ENCODE peak calls at places on chromosome 18, in six cellular contexts. I, H, N, T, O and V are unnamed samples.

GRCh38 chr18:36440614-36441013 is 143.1 kb downstream of the FHOD3 start:
- DNase-seq in O (peak), N (no peak), I (peak), H (no peak), T (no peak), V (peak)

GRCh38 chr18:41992066-41992465 is 37.0 kb downstream of the PIK3C3 start:
- DNase-seq in O (no peak), I (peak), H (no peak), N (no peak), T (no peak), V (peak)

GRCh38 chr18:59024829-59025228 is 114.9 kb upstream of the SEC11C start:
- DNase-seq in I (peak), N (no peak), T (no peak), H (peak), O (peak), V (peak)

GRCh38 chr18:46718501-46719341 is 38.1 kb downstream of the ST8SIA5 start:
- DNase-seq in N (peak), I (peak), T (peak), H (peak), O (peak), V (peak)

GRCh38 chr18:76981388-76981968 is 151.1 kb downstream of the MBP start:
- DNase-seq in H (no peak), O (no peak), I (no peak), T (no peak), N (no peak), V (no peak)

GRCh38 chr18:24976502-24976901 is 375.5 kb downstream of the ZNF521 start:
- DNase-seq in N (no peak), T (no peak), H (no peak), O (peak), I (no peak), V (peak)

GRCh38 chr18:43582120-43582519 is 304.8 kb upstream of the SYT4 start:
- DNase-seq in I (no peak), T (no peak), H (no peak), O (no peak), N (no peak), V (no peak)

GRCh38 chr18:33611525-33612135 is 33.6 kb downstream of the ASXL3 start:
- DNase-seq in O (peak), T (no peak), H (no peak), I (no peak), N (no peak), V (no peak)

GRCh38 chr18:75192899-75193298 is 16.0 kb downstream of the PTGR3 start:
- DNase-seq in I (no peak), H (no peak), N (no peak), O (no peak), T (no peak), V (no peak)

GRCh38 chr18:46705521-46705920 is 48.5 kb upstream of the LOXHD1 start:
- DNase-seq in O (no peak), I (no peak), T (no peak), H (no peak), N (no peak), V (no peak)

GRCh38 chr18:42614619-42615293 is 500.7 kb downstream of the RIT2 start:
- DNase-seq in I (peak), H (no peak), O (no peak), N (no peak), T (no peak), V (peak)

GRCh38 chr18:57631697-57632096 is 10.1 kb upstream of the NARS1 start:
- DNase-seq in N (no peak), I (no peak), T (no peak), H (no peak), O (no peak), V (no peak)

GRCh38 chr18:34283506-34283905 is 58.8 kb upstream of the NOL4 start:
- DNase-seq in H (no peak), T (no peak), N (no peak), I (no peak), O (no peak), V (no peak)

GRCh38 chr18:6729247-6730091 is at the start of gene ARHGAP28:
- DNase-seq in I (peak), T (peak), N (no peak), O (peak), H (peak), V (peak)

GRCh38 chr18:77093584-77093983 is 39.0 kb downstream of the MBP start:
- DNase-seq in T (no peak), O (no peak), N (no peak), I (no peak), H (no peak), V (no peak)

GRCh38 chr18:57846258-57846657 is 43.1 kb upstream of the ATP8B1 start:
- DNase-seq in T (peak), O (peak), I (peak), H (no peak), N (no peak), V (peak)

GRCh38 chr18:8571399-8571798 is 37.8 kb upstream of the RAB12 start:
- DNase-seq in O (no peak), T (no peak), H (no peak), I (no peak), N (no peak), V (no peak)

GRCh38 chr18:21112140-21112473 is 494 bp upstream of the ROCK1 start:
- DNase-seq in I (no peak), O (no peak), H (no peak), N (no peak), T (no peak), V (no peak)

GRCh38 chr18:72704202-72704601 is 160.1 kb upstream of the CBLN2 start:
- DNase-seq in H (no peak), O (no peak), T (no peak), N (no peak), I (no peak), V (no peak)

GRCh38 chr18:72697706-72698105 is 153.6 kb upstream of the CBLN2 start:
- DNase-seq in T (no peak), I (no peak), N (no peak), H (no peak), O (no peak), V (no peak)

DNA sequence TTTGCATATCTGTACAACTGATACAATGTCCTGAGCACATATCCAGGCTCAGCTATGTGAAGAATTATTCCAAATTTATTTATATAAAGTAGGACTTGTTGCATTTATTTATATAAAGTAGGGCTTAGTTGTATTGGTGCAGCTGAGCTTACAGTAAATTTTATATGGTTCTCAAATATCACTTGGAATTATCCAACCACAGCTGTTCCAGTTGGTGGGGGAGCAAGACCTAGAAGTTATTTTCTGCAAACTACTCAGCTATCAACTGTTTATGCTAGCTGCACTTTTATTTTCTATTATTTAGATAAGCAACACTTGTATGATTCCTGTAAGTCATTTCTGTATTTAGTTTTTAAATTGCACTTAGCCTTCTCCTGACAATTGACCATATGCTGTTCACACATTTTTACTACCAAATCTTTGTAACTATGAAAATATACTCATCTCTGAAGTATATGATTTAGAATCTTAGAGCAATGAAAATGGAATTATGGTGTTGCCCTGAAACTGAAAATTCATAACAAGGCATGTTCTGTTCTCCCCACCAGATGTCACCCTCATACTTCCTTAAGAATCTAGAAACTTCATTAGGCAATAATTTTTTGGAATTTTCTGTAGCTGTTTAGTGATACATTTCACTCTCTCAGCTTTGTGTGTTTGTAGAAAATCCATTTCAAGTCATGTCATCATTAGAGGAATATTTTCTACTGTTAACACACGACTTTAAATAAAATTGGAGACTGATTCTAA is 157.0 kb upstream of the CBLN2 start:
- DNase-seq in T (peak), O (peak), N (no peak), H (no peak), I (peak), V (peak)
- TF ChIP-seq CTCF in T (peak), O (peak), N (peak), H (no peak), I (peak), V (peak)

DNA sequence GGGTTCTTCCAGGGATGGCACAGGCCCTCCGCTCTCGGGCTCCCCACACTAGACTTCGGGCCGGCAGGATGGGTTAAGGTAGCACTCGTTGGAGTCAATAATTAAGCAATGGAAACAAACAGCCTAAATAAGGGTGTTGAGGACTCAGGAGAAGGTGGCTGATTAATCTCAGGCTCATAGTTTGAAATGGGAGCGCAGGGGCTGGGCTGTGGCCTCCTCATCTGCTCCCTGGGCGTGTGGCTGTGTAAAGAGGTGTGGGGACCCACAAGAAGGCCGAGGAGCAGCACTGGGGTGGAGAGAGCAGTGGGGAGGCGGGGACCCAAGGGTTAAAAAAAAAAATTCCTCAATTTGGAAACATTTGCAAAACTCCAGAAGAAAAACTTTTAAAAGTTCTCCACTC is 1.3 kb upstream of the TUBB6 start:
- DNase-seq in I (no peak), N (no peak), H (no peak), T (no peak), O (no peak), V (no peak)
- H3K4me3 ChIP-seq in I (peak), N (peak), H (peak), T (no peak), O (peak), V (peak)

DNA sequence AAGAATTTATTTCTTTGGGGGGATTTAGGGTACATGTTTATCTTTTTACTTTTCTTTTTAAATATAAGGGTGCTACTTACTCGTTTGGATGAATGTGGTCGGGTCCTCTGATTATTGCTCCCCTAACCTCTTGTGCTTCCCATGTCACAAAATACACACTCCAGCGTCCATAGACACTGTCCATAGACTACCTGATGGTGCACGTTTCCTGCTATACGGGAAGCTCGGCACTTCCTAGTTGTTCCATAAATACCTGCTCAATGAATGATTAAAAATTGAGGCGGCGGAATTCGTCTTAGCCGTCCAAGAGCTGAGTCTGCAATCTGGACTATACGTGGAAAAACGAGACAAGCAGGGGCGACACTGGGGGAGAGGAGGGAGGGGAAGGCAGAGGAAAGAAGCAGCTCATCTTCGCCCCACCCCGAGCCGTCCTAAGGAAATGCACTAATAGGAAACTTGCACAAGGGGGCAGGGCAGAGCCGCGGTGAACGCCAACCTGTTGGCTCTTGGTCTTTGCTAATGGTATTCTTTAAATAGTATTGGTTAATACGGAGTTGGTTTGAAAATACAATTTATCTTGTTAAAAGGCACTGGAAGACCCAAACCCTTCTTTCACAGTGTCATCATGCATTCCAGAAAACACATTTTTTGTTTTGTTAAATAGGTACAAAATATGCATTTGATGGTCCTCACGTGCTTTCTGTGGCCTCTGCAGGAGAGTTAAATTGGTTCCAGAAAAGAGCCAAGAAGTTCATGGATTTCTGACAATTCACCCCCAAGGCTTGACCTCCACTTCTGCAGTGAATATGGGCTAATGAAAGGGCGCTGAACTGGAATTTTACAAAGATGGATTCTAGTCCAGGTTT is 73.0 kb upstream of the KCTD1 start:
- DNase-seq in O (peak), H (no peak), T (peak), I (no peak), N (no peak), V (peak)
- TF ChIP-seq CTCF in O (peak), H (peak), T (peak), I (peak), N (peak), V (peak)

GRCh38 chr18:78497641-78498040 is 482.0 kb upstream of the SALL3 start:
- DNase-seq in N (no peak), I (no peak), T (no peak), O (no peak), H (no peak), V (no peak)
- H3K4me3 ChIP-seq in N (no peak), I (no peak), T (no peak), O (no peak), H (no peak), V (no peak)

GRCh38 chr18:51195086-51195601 is 2.3 kb downstream of the MEX3C start:
- DNase-seq in I (no peak), O (peak), T (no peak), N (no peak), H (no peak), V (no peak)

GRCh38 chr18:51196116-51196810 is 1.2 kb downstream of the MEX3C start:
- DNase-seq in O (peak), I (no peak), H (no peak), N (no peak), T (no peak), V (peak)

GRCh38 chr18:51195602-51196115 is 1.8 kb downstream of the MEX3C start:
- DNase-seq in I (peak), T (peak), N (no peak), O (peak), H (no peak), V (peak)

GRCh38 chr18:51196811-51197660 is 445 bp downstream of the MEX3C start:
- DNase-seq in I (peak), N (no peak), T (no peak), O (peak), H (no peak), V (peak)

DNA sequence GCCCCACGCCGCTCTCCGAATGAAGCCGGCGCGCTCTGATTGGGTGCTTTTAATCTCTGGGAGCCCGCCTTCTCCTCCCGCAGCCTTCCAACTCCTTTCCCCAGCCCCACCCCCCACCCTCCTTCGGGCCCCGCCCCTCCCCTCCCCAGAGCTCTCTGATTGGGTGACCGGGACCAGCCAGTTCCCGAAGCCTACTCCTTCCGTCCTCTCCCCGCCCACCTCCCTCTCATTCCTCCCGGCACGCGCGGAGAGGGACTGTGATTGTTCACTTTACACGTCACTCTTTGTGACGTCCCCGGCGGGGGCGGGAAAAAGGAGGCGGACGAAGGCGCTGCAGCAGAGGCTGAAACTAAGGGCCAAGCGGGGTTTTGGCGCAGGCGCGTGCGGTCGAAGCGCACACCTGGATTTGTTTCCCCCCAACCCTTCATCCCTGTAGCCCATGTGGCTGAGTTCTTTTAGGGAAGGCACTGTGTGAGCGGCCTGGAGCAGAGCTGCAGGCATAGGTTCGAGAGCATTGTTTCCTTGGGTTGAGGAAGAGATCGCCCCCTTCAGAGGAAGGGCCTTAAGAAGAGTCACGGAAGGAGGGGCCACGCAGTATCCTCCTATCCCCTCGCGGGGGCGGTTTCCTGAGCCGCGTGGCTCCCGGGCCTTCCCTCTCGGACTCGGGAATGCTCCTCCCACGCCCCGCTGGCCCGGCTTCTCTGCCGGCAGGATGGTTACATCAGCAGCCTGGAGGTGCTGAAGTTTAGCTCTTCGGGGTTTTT is at the start of gene MEX3C:
- DNase-seq in N (peak), O (peak), T (peak), I (peak), H (peak), V (peak)
- TF ChIP-seq CTCF in N (peak), O (peak), T (no peak), I (peak), H (peak), V (peak)

DNA sequence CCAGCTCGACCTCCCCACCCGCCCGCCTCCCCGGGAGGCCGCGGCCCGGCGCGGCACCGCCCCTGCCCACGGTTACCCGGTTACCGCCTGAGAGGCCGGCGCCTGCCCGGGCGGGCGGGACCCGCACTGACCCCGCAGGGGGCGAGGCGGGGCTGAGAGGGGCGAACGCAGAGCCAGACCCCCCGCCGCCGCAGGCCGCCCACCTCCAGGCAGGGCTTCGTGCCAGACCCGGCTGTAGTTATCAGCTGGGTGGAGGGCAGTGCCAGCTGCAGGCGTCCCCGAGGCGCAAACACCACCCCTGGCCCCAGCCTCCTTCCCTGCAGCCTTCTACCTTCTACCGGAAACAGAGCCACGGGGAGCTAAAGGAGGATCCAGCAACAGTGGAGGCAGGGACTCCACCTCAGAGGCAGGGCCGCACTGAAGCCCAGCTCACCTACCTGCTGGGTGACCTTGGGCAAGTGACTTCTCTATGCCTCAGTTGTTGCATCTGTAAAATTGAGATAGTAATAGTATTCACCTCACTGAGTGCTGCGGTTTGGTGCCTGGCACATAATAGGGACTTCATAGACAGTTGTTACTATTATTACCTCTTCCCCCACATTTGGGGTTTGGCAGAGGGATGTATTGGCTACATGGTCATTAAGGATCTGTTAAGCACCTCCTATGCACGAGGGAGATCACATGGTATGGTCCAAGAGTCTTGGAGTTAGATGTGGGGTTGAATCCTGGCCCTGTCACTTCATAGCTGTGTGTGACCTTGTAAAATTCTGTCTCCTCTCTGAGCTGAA is 231.6 kb upstream of the SMAD2 start:
- DNase-seq in H (no peak), O (peak), T (no peak), I (no peak), N (no peak), V (no peak)
- H3K4me3 ChIP-seq in H (peak), O (peak), T (peak), I (peak), N (peak), V (peak)

GRCh38 chr18:31626409-31626808 is 34.7 kb downstream of the TTR start:
- DNase-seq in N (no peak), O (no peak), T (no peak), I (no peak), H (no peak), V (no peak)
- TF ChIP-seq CTCF in N (peak), O (no peak), T (no peak), I (no peak), H (no peak), V (no peak)

GRCh38 chr18:62480927-62481326 is 41.9 kb upstream of the ZCCHC2 start:
- DNase-seq in N (no peak), H (no peak), I (no peak), O (no peak), T (no peak), V (no peak)

GRCh38 chr18:62484941-62485340 is 37.9 kb upstream of the ZCCHC2 start:
- DNase-seq in I (no peak), H (no peak), T (no peak), N (no peak), O (no peak), V (no peak)

GRCh38 chr18:62486290-62486964 is 36.4 kb upstream of the ZCCHC2 start:
- DNase-seq in O (peak), N (peak), I (peak), T (peak), H (no peak), V (peak)

GRCh38 chr18:62487161-62487560 is 35.7 kb upstream of the ZCCHC2 start:
- DNase-seq in O (no peak), T (no peak), I (no peak), N (no peak), H (no peak), V (no peak)

DNA sequence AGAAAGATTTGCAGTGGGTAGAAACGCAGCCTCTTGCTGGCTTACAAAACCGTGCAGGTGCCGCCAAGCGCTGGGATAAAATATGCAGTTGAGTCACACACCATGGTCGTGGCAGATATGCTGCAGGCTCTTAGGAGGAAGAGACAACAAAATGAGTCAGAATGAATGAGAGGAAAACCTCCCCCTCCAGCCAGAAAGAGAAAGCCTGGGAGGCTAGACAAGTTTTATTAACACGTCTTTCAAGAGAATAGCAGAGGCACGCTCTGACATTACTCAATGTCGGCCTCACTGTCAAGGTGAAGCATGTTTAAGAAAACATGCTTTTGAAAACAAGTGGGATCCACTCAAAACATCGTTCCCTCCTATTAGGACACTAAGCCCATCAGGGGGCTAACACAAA is 37.1 kb upstream of the ZCCHC2 start:
- DNase-seq in H (peak), O (peak), N (peak), I (peak), T (peak), V (peak)
- H3K4me3 ChIP-seq in H (no peak), O (no peak), N (peak), I (peak), T (peak), V (no peak)